ENCODE peak calls at places on chromosomes 7 and 10, in seven cellular contexts. Q is GM20000, A is AG09319, P is kidney epithelial cell, F is GM23338, J is uterus, N is cardiac muscle cell. E is an unnamed sample.

GRCh38 chr7:139568813-139569490 is 45.5 kb downstream of the CLEC2L start:
- DNase-seq in Q (no peak), A (no peak), N (no peak), F (no peak), J (no peak), P (no peak), E (no peak)

GRCh38 chr7:1697499-1698125 is 27.5 kb downstream of the ELFN1 start:
- DNase-seq in Q (no peak), A (no peak), J (peak; percentile 2), N (no peak), F (no peak), P (no peak), E (no peak)

GRCh38 chr7:13259908-13260307 is 572.5 kb downstream of the ARL4A start:
- DNase-seq in P (no peak), A (no peak), J (no peak), N (no peak), F (no peak), Q (no peak), E (no peak)

GRCh38 chr7:37108615-37109014 is 340.0 kb downstream of the ELMO1 start:
- DNase-seq in A (no peak), P (no peak), Q (no peak), F (no peak), N (no peak), J (no peak), E (no peak)

GRCh38 chr10:89427629-89428028 is 13.3 kb downstream of the IFIT5 start:
- DNase-seq in N (no peak), A (no peak), Q (no peak), F (no peak), J (no peak), P (peak; percentile 48), E (no peak)

GRCh38 chr7:110253083-110253482 is 837.8 kb upstream of the LRRN3 start:
- DNase-seq in F (no peak), P (no peak), N (peak; percentile 20), A (no peak), Q (no peak), J (no peak), E (no peak)

GRCh38 chr10:42926831-42927230 is 144.2 kb downstream of the BMS1 start:
- DNase-seq in Q (no peak), J (no peak), P (no peak), A (no peak), N (peak; percentile 51), F (peak; percentile 87), E (no peak)

GRCh38 chr10:47370015-47370767 is 13.9 kb downstream of the ZNF488 start:
- DNase-seq in Q (no peak), N (no peak), A (no peak), F (no peak), J (peak; percentile 2), P (no peak), E (no peak)

GRCh38 chr7:17638727-17639126 is 301.6 kb downstream of the SNX13 start:
- DNase-seq in N (no peak), P (no peak), A (no peak), F (no peak), Q (no peak), J (no peak), E (no peak)

GRCh38 chr10:124093076-124093773 is at the start of gene CHST15:
- DNase-seq in J (no peak), Q (peak; percentile 54), A (no peak), F (peak; percentile 85), N (peak; percentile 59), P (peak; percentile 56), E (peak; percentile 56)

GRCh38 chr10:13944901-13945300 is 358.1 kb downstream of the PRPF18 start:
- DNase-seq in J (no peak), F (no peak), N (no peak), Q (no peak), P (no peak), A (no peak), E (no peak)

GRCh38 chr7:87219545-87220025 is at the start of gene TMEM243:
- DNase-seq in J (peak; percentile 73), P (no peak), Q (peak; percentile 90), N (peak; percentile 71), A (peak; percentile 29), F (peak; percentile 65), E (peak; percentile 89)

GRCh38 chr7:45708046-45708950 is 134.1 kb downstream of the ADCY1 start:
- DNase-seq in P (no peak), Q (no peak), J (no peak), A (no peak), F (no peak), N (no peak), E (no peak)

GRCh38 chr7:35003679-35004278 is 33.5 kb downstream of the DPY19L1 start:
- DNase-seq in N (peak; percentile 53), P (peak; percentile 92), F (no peak), Q (no peak), A (no peak), J (peak; percentile 25), E (no peak)

GRCh38 chr7:3636131-3636860 is 335.2 kb downstream of the SDK1 start:
- DNase-seq in N (no peak), Q (no peak), J (no peak), P (no peak), F (no peak), A (no peak), E (no peak)

GRCh38 chr10:133378251-133379096 is 588 bp upstream of the PAOX start:
- DNase-seq in P (no peak), Q (peak; percentile 84), N (peak; percentile 74), J (peak; percentile 52), A (no peak), F (peak; percentile 63), E (peak; percentile 79)

GRCh38 chr10:103921750-103922195 is 3.8 kb upstream of the STN1 start:
- DNase-seq in J (no peak), Q (peak; percentile 59), F (peak; percentile 62), P (no peak), N (peak; percentile 40), A (no peak), E (peak; percentile 57)

GRCh38 chr10:133180915-133181639 is 21.1 kb downstream of the KNDC1 start:
- DNase-seq in F (no peak), A (no peak), N (no peak), P (no peak), Q (no peak), J (no peak), E (no peak)

GRCh38 chr7:1021366-1021765 is 23.0 kb upstream of the GPR146 start:
- DNase-seq in P (no peak), A (no peak), N (no peak), Q (no peak), F (no peak), J (no peak), E (no peak)

GRCh38 chr7:89001306-89001705 is 205.8 kb upstream of the TEX47 start:
- DNase-seq in P (no peak), J (no peak), Q (no peak), F (no peak), A (no peak), N (no peak), E (no peak)

GRCh38 chr10:27948191-27948590 is 50.7 kb downstream of the ODAD2 start:
- DNase-seq in Q (no peak), J (no peak), F (no peak), N (no peak), A (no peak), P (no peak), E (no peak)

GRCh38 chr10:119253433-119254174 is 46.2 kb downstream of the GRK5 start:
- DNase-seq in F (peak; percentile 25), P (peak; percentile 69), N (no peak), Q (no peak), A (peak; percentile 89), J (peak; percentile 89), E (no peak)

GRCh38 chr10:22993314-22993713 is 65.5 kb downstream of the ARMC3 start:
- DNase-seq in N (no peak), Q (no peak), F (no peak), P (no peak), A (no peak), J (no peak), E (no peak)

GRCh38 chr10:78691301-78692030 is 377.3 kb upstream of the ZMIZ1 start:
- DNase-seq in P (no peak), J (no peak), A (no peak), Q (no peak), F (no peak), N (no peak), E (no peak)

GRCh38 chr7:100602889-100603696 is 930 bp downstream of the PCOLCE start:
- DNase-seq in J (peak; percentile 92), F (peak; percentile 94), N (peak; percentile 76), A (peak; percentile 77), Q (no peak), P (no peak), E (no peak)

DNA sequence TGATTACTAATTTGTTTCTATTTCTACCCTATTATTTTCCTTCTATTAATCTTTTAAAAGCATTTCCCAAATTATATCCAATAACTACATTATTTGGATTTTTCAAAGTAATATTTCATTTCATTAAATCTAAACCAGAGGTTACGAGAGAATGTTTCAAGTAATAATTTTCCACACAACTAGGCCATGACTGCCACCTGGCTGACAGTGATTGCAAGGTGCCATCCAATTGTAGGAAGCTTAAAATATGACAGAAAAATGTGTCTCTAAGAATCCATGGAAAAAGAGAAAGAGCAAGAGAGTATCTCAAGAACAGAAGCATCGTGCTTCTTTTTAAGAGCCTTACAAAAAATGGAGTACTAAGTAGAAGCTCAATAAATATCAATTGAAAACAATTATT is 48.7 kb downstream of the TPK1 start:
- DNase-seq in J (no peak), Q (no peak), N (peak; percentile 23), F (peak; percentile 30), P (no peak), A (no peak), E (no peak)
- TF ChIP-seq CTCF in J (no peak), Q (no peak), N (no peak), F (peak; percentile 46), P (peak; percentile 14), A (no peak), E (peak; percentile 9)

DNA sequence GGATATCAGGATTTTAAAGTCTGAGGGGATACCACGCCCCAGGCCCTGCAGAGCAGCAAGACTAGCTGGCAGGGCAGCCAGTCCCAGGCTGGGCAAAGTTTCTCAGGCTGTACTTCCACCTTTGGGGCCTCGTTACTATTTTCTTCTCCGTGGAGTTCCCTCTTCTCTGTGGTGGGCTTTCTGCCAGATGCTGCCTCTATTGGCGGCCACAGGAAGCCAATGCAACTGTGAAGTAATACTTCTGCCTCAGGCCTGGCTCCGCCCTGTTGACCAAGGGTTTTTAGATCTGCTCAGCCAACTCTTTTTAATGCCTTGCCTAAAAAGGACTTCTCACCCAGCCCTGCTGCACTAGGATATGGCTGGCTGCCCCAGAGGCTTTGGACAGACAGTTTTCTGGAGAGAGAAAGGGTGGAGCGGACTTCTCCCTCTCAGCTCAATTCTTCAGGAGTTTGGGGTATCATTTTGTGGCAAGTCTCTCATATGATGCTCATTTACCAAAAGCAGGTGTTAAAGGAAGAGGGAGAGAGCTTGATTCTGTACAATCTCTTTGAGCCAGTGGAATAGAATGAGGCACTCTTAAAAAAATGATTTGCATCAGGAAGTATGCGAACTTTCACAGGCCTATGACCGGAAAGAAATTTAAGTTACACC is 67.4 kb downstream of the HHEX start:
- DNase-seq in P (peak; percentile 14), F (peak; percentile 55), J (peak; percentile 86), Q (peak; percentile 73), A (peak; percentile 75), N (peak; percentile 78), E (peak; percentile 64)
- TF ChIP-seq CTCF in P (no peak), F (peak; percentile 33), J (peak; percentile 7), Q (no peak), A (peak; percentile 14), N (peak; percentile 23), E (peak; percentile 31)

GRCh38 chr10:77082601-77083252 is 554.9 kb downstream of the KCNMA1 start:
- DNase-seq in F (peak; percentile 89), P (no peak), N (no peak), J (no peak), Q (no peak), A (no peak), E (no peak)
- TF ChIP-seq CTCF in F (peak; percentile 74), P (peak; percentile 26), N (peak; percentile 5), J (no peak), Q (no peak), A (no peak), E (no peak)

GRCh38 chr7:91869661-91870060 is 10.8 kb downstream of the MTERF1 start:
- DNase-seq in N (no peak), A (no peak), F (peak; percentile 12), Q (no peak), P (no peak), J (no peak), E (no peak)
- TF ChIP-seq CTCF in N (no peak), A (no peak), F (no peak), Q (no peak), P (no peak), J (no peak), E (no peak)